ENCODE peak calls at places on chromosomes 7 and 10, in four cellular contexts. M, R, O and D are unnamed samples. For H3K9me3, the result is how much of the 10 kb centered on the place peaks cover.

GRCh38 chr7:149321978-149322541 is 60.1 kb downstream of the ZNF783 start:
- DNase-seq in M (no peak), R (no peak), O (no peak), D (no peak)

GRCh38 chr7:39735903-39736302 is 112.5 kb downstream of the RALA start:
- DNase-seq in M (no peak), R (no peak), O (no peak), D (no peak)

GRCh38 chr7:85815511-85815910 is 628.7 kb upstream of the SEMA3D start:
- DNase-seq in M (no peak), R (no peak), O (no peak), D (no peak)

GRCh38 chr7:117269417-117269816 is 53.4 kb downstream of the WNT2 start:
- DNase-seq in M (no peak), R (no peak), O (no peak), D (no peak)

GRCh38 chr7:10075866-10076265 is 897.8 kb upstream of the PHF14 start:
- DNase-seq in M (no peak), R (no peak), O (no peak), D (no peak)

GRCh38 chr7:74033372-74034311 is 5.7 kb downstream of the ELN start:
- DNase-seq in M (no peak), R (peak), O (peak), D (peak)

GRCh38 chr10:26503911-26504310 is 65.8 kb downstream of the APBB1IP start:
- DNase-seq in M (no peak), R (no peak), O (no peak), D (no peak)

GRCh38 chr7:74013539-74014272 is 14.3 kb upstream of the ELN start:
- DNase-seq in M (no peak), R (no peak), O (no peak), D (no peak)

GRCh38 chr10:71816931-71817631 is 34.0 kb downstream of the PSAP start:
- DNase-seq in M (no peak), R (no peak), O (peak), D (no peak)

GRCh38 chr7:100706672-100707311 is 871 bp downstream of the POP7 start:
- DNase-seq in M (no peak), R (no peak), O (no peak), D (peak)

GRCh38 chr10:79007843-79008319 is 60.9 kb upstream of the ZMIZ1 start:
- DNase-seq in M (no peak), R (no peak), O (no peak), D (peak)

GRCh38 chr7:90917536-90917935 is 321.4 kb downstream of the CDK14 start:
- DNase-seq in M (no peak), R (no peak), O (no peak), D (no peak)

GRCh38 chr7:155568961-155569360 is 22.6 kb upstream of the CNPY1 start:
- DNase-seq in M (no peak), R (no peak), O (no peak), D (no peak)

GRCh38 chr7:28018446-28018845 is 162.1 kb downstream of the JAZF1 start:
- DNase-seq in M (no peak), R (no peak), O (no peak), D (no peak)

GRCh38 chr7:149849174-149849573 is 11.0 kb downstream of the ZNF862 start:
- DNase-seq in M (no peak), R (no peak), O (no peak), D (no peak)

GRCh38 chr7:4873071-4873944 is 10.2 kb downstream of the RADIL start:
- DNase-seq in M (no peak), R (no peak), O (no peak), D (no peak)

GRCh38 chr7:36896418-36896817 is 172.1 kb upstream of the AOAH start:
- DNase-seq in M (no peak), R (no peak), O (no peak), D (no peak)

GRCh38 chr7:65946895-65947294 is 35.1 kb downstream of the GUSB start:
- DNase-seq in M (no peak), R (no peak), O (no peak), D (no peak)

GRCh38 chr7:131234719-131235488 is 92.8 kb upstream of the MKLN1 start:
- DNase-seq in M (no peak), R (no peak), O (no peak), D (no peak)

GRCh38 chr10:49177391-49178355 is 10.5 kb downstream of the TMEM273 start:
- DNase-seq in M (no peak), R (no peak), O (peak), D (peak)

GRCh38 chr7:64099656-64100531 is 54.7 kb downstream of the ZNF727 start:
- DNase-seq in M (no peak), R (peak), O (no peak), D (no peak)
- H3K9me3 ChIP-seq in M (under half), R (under half), O (half or more), D (under half)

DNA sequence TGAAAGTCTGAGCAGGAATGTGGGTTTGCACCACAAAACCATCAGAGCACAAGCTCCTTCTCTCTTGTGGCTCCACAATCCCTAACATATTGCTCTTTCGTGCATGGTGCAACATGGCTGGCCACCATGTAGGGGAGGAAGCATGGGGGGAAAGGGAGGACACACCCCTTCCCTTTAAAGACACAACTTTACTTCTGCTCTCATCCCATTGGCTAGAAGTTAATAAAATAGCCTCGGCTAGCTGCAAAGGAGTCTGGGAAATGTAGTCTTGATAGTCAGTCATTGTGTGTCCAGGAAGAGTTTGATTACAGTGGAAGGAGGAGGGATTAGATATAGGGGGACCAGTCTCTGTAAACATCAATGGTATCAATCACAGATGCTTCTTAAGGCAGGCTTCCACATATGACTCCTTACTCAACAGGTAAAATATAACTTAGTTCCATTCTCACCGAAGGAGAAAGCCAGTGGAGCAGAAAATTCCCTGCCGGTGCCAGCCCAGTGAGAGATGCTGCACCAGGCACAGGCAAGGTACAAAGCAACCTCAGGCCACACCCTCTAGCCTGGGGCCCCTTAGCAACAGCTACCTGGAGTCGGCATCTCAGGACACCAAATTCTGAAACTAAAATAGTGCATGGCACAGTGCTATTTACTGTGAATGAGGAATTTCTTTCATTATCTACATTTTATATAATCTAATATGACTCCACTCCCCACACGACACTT is 124.7 kb upstream of the CTBP2 start:
- DNase-seq in M (no peak), R (no peak), O (no peak), D (no peak)
- H3K4me3 ChIP-seq in M (no peak), R (no peak), O (no peak), D (no peak)

GRCh38 chr7:16420649-16421332 is 547 bp downstream of the CRPPA start:
- DNase-seq in M (peak), R (peak), O (peak), D (peak)
- TF ChIP-seq POLR2A in M (peak), R (no peak), O (peak), D (peak)

GRCh38 chr10:130740166-130740565 is 571.4 kb downstream of the TCERG1L start:
- DNase-seq in M (no peak), R (peak), O (no peak), D (no peak)
- H3K9me3 ChIP-seq in M (under half), R (under half), O (under half), D (under half)

GRCh38 chr10:5809541-5810154 is 3.6 kb downstream of the GDI2 start:
- DNase-seq in M (no peak), R (no peak), O (no peak), D (no peak)
- H3K4me3 ChIP-seq in M (no peak), R (peak), O (no peak), D (no peak)

DNA sequence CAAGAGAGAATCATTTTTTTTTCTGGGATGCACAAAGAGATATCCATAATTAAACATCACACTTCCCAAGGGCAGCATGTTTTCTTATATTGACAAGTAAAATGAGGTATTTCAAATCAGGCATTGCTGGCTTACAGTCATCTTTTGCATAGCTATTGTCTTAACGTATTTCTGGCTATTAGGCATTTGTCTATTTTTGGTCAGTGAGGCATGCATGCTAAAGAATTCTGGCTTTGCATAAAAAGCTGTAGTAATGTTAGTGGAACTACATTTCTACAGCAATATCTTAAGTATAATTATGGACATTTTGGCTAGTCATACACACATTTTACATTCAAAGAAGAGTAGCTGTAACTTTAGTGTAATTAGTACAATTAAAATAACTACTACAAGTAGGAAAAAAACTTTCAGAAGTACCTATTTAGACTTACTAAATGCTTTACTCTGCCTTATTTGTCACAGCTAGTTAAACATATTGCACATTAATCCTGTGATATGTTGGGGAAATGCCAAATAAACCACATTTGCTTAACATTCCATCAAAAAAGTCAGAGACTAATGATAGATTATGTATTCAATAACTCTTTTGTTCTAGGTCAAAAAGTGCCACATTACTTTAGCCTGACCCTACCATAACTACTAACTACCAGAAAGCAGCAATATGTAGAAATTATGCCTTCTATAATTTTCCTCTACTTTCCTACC is 76.4 kb downstream of the RELN start:
- DNase-seq in M (no peak), R (no peak), O (no peak), D (no peak)
- TF ChIP-seq POLR2A in M (no peak), R (no peak), O (no peak), D (no peak)

GRCh38 chr10:111037868-111038267 is 39.0 kb upstream of the ADRA2A start:
- DNase-seq in M (no peak), R (no peak), O (no peak), D (no peak)

GRCh38 chr10:111035542-111035941 is 41.3 kb upstream of the ADRA2A start:
- DNase-seq in M (no peak), R (no peak), O (no peak), D (no peak)

GRCh38 chr10:111034598-111035310 is 42.1 kb upstream of the ADRA2A start:
- DNase-seq in M (no peak), R (no peak), O (no peak), D (no peak)

GRCh38 chr10:111039522-111039921 is 37.3 kb upstream of the ADRA2A start:
- DNase-seq in M (no peak), R (no peak), O (no peak), D (no peak)
- H3K9me3 ChIP-seq in M (under half), R (under half), O (under half), D (under half)

DNA sequence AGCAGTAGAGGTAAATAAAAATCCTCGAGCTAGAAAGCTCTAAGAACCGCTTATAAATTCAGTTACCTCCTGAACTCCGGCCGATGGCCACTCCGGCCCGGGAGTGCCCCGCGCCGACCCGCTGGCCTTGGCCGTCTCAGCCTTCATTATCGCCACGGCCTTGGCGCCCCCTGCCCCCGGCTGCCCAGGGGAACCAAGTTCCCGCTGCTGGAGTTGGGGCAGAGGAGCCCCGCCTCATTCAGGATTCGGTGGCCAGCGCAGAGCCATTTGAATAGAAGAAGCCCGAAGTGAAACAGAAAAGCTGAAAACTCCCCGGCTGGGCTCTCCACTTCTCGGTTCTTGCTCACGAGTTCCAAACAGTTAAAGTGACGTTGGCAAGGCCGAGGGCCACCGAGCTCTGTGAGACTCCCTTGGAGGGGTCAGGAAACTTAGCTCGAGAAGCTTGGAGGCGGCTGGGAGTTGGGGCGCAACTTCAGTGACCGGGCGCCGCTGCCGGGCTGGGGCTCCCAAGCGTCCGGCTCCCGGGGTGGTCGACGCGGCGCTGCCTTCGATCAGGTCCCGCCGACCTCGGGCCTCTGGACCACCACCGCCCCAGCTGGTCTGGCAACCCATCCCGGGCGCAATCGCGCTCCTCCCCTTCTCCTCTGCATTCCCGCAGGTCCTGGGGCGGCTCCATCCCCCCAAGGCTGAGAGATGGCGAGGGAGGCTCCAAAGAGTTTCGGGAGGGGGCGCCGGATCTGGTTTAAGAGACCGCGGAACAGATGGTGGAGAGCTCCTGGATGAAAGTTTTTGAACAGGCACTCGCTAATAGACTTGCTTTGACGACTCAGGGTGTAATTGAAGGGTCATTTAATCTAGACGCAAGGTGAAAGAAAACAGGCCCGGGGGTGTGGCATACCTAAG is 5.8 kb upstream of the FEZF1 start:
- DNase-seq in M (no peak), R (no peak), O (no peak), D (no peak)
- H3K4me3 ChIP-seq in M (peak), R (peak), O (peak), D (peak)

GRCh38 chr7:55536619-55537457 is 35.5 kb downstream of the VOPP1 start:
- DNase-seq in M (no peak), R (no peak), O (no peak), D (no peak)
- TF ChIP-seq POLR2A in M (no peak), R (no peak), O (no peak), D (no peak)

GRCh38 chr7:157669768-157670345 is 333.1 kb downstream of the DNAJB6 start:
- DNase-seq in M (no peak), R (peak), O (no peak), D (no peak)
- H3K9me3 ChIP-seq in M (under half), R (under half), O (under half), D (under half)